ENCODE peak calls at places on chromosome 13, in four cellular contexts. I, Y, T and L are unnamed samples.

GRCh38 chr13:44313674-44314073 is 60.0 kb upstream of the SERP2 start:
- DNase-seq in I (no peak), Y (peak), T (no peak), L (no peak)

GRCh38 chr13:99740261-99740979 is 231.1 kb downstream of the ZIC5 start:
- DNase-seq in T (no peak), I (no peak), Y (no peak), L (no peak)

GRCh38 chr13:28373803-28374202 is 121.1 kb downstream of the FLT1 start:
- DNase-seq in T (no peak), Y (no peak), I (no peak), L (no peak)

GRCh38 chr13:99383946-99384345 is 76.7 kb upstream of the GPR183 start:
- DNase-seq in I (no peak), T (no peak), Y (no peak), L (no peak)

GRCh38 chr13:71285700-71286099 is 581.3 kb downstream of the DACH1 start:
- DNase-seq in T (no peak), Y (no peak), I (no peak), L (no peak)

GRCh38 chr13:86080340-86080995 is 281.2 kb upstream of the SLITRK6 start:
- DNase-seq in Y (no peak), T (no peak), I (no peak), L (no peak)

GRCh38 chr13:41273806-41274441 is 10.5 kb upstream of the MTRF1 start:
- DNase-seq in T (no peak), Y (no peak), I (no peak), L (no peak)

GRCh38 chr13:43364210-43365041 is 341.0 kb downstream of the DNAJC15 start:
- DNase-seq in Y (peak), T (no peak), I (peak), L (no peak)

GRCh38 chr13:98370806-98371553 is 193.9 kb upstream of the RNF113B start:
- DNase-seq in I (peak), T (no peak), Y (peak), L (no peak)

GRCh38 chr13:99439850-99440604 is 61.2 kb upstream of the TM9SF2 start:
- DNase-seq in T (no peak), Y (no peak), I (no peak), L (no peak)

GRCh38 chr13:73171926-73172325 is 113.1 kb downstream of the KLF5 start:
- DNase-seq in I (no peak), Y (peak), T (no peak), L (no peak)

GRCh38 chr13:101218484-101218883 is 197.8 kb downstream of the NALCN start:
- DNase-seq in Y (no peak), T (no peak), I (no peak), L (no peak)

GRCh38 chr13:45951724-45952123 is 100.2 kb upstream of the SIAH3 start:
- DNase-seq in T (no peak), Y (no peak), I (no peak), L (no peak)

GRCh38 chr13:75547917-75548316 is 1.7 kb upstream of the UCHL3 start:
- DNase-seq in T (no peak), Y (peak), I (no peak), L (no peak)

GRCh38 chr13:47039106-47039505 is 142.3 kb upstream of the HTR2A start:
- DNase-seq in Y (peak), T (no peak), I (peak), L (no peak)

GRCh38 chr13:111328111-111328802 is 7.8 kb downstream of the TEX29 start:
- DNase-seq in Y (no peak), T (no peak), I (no peak), L (no peak)

GRCh38 chr13:52010890-52011689 is at the start of gene ATP7B:
- DNase-seq in I (no peak), T (no peak), Y (no peak), L (peak)

GRCh38 chr13:57569981-57570380 is 61.6 kb upstream of the PCDH17 start:
- DNase-seq in Y (peak), I (no peak), T (no peak), L (no peak)

GRCh38 chr13:113745059-113745458 is 14.0 kb upstream of the TMEM255B start:
- DNase-seq in Y (no peak), T (no peak), I (no peak), L (no peak)

GRCh38 chr13:39394811-39395685 is 207.9 kb downstream of the LHFPL6 start:
- DNase-seq in I (no peak), T (no peak), Y (no peak), L (no peak)

GRCh38 chr13:84654654-84655244 is 772.5 kb upstream of the SLITRK1 start:
- DNase-seq in Y (no peak), T (no peak), I (no peak), L (no peak)
- H3K27ac ChIP-seq in Y (peak), T (no peak), I (no peak), L (no peak)

GRCh38 chr13:61706899-61707298 is 291.2 kb upstream of the PCDH20 start:
- DNase-seq in T (no peak), Y (no peak), I (no peak), L (no peak)

DNA sequence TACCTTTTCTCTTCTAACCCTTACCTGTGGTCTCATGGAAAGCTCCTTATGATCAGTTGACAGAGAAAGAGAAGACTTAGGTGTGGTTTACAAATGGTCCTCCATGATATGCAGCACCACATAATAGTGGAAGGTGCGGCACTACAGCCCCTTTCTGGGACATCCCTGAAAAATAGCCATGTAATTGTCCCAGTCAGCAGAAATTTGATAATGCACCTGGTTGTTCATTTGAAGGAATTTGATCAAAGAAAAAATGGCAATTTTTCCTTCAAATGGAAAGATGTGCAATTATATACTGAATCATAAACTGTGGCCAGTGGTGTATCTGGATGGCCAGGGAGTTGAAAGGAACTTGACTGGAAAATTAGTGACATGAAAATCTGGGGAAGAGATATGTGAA is 293.6 kb upstream of the PCDH20 start:
- DNase-seq in Y (no peak), I (no peak), T (no peak), L (no peak)
- H3K27ac ChIP-seq in Y (no peak), I (no peak), T (no peak), L (no peak)

GRCh38 chr13:29524176-29524575 is 71.3 kb downstream of the SLC7A1 start:
- DNase-seq in T (no peak), I (no peak), Y (no peak), L (no peak)
- H3K27ac ChIP-seq in T (no peak), I (no peak), Y (peak), L (no peak)

DNA sequence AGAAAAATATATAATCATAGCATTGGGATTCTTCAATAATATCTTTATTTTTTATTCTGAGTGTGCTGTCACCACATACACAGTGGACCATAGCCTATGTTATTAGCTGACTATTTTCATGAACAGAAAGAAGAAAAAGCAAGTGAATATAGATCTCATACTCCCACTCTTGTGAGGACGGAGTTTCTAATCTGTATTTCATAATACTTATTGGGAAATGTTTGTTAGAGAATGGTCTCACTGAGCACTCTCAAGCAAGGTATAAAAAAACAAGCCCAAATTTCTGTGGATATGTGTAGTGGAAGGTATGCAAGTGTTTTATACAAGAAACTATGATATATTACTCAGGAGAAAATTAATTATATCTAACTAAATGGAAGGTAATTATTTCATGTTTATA is 1218.1 kb downstream of the SLITRK1 start:
- DNase-seq in Y (no peak), I (no peak), T (no peak), L (no peak)
- H3K27ac ChIP-seq in Y (no peak), I (no peak), T (no peak), L (no peak)